ENCODE peak calls at places on chromosomes 3 and 15, in seven cellular contexts. One of them, this sample, is unnamed.

GRCh38 chr15:65377976-65378366 is at the start of gene IGDCC3:
- DNase-seq in coronary artery: no peak
- DNase-seq in GM12864: no peak
- DNase-seq in ovary: peak; percentile 57
- DNase-seq in fibroblast of mammary gland: no peak
- DNase-seq in kidney: no peak
- DNase-seq in bronchial epithelial cell: no peak
- DNase-seq in this sample: peak; percentile 14

GRCh38 chr3:17885986-17886385 is 143.6 kb upstream of the TBC1D5 start:
- DNase-seq in kidney: no peak
- DNase-seq in GM12864: no peak
- DNase-seq in ovary: no peak
- DNase-seq in bronchial epithelial cell: no peak
- DNase-seq in fibroblast of mammary gland: no peak
- DNase-seq in coronary artery: no peak
- DNase-seq in this sample: no peak

GRCh38 chr3:140420621-140421357 is 257.1 kb upstream of the TRIM42 start:
- DNase-seq in fibroblast of mammary gland: peak; percentile 48
- DNase-seq in GM12864: no peak
- DNase-seq in coronary artery: no peak
- DNase-seq in ovary: peak; percentile 46
- DNase-seq in kidney: no peak
- DNase-seq in bronchial epithelial cell: no peak
- DNase-seq in this sample: peak; percentile 49

GRCh38 chr3:147915057-147915456 is 505.9 kb downstream of the ZIC1 start:
- DNase-seq in ovary: no peak
- DNase-seq in GM12864: no peak
- DNase-seq in fibroblast of mammary gland: peak; percentile 71
- DNase-seq in kidney: no peak
- DNase-seq in coronary artery: no peak
- DNase-seq in bronchial epithelial cell: no peak
- DNase-seq in this sample: no peak

GRCh38 chr15:94467034-94467433 is 235.7 kb downstream of the MCTP2 start:
- DNase-seq in kidney: no peak
- DNase-seq in fibroblast of mammary gland: no peak
- DNase-seq in GM12864: no peak
- DNase-seq in bronchial epithelial cell: no peak
- DNase-seq in coronary artery: no peak
- DNase-seq in ovary: no peak
- DNase-seq in this sample: no peak

GRCh38 chr3:159620873-159621272 is 367.8 kb upstream of the IL12A start:
- DNase-seq in GM12864: no peak
- DNase-seq in kidney: no peak
- DNase-seq in coronary artery: no peak
- DNase-seq in bronchial epithelial cell: peak; percentile 91
- DNase-seq in ovary: no peak
- DNase-seq in fibroblast of mammary gland: peak; percentile 75
- DNase-seq in this sample: peak; percentile 58

GRCh38 chr3:133881987-133882825 is 13.5 kb downstream of the RAB6B start:
- DNase-seq in ovary: no peak
- DNase-seq in kidney: peak; percentile 45
- DNase-seq in fibroblast of mammary gland: no peak
- DNase-seq in coronary artery: peak; percentile 56
- DNase-seq in GM12864: no peak
- DNase-seq in bronchial epithelial cell: peak; percentile 2
- DNase-seq in this sample: no peak

GRCh38 chr15:92460023-92460422 is 66.3 kb downstream of the ST8SIA2 start:
- DNase-seq in kidney: no peak
- DNase-seq in ovary: no peak
- DNase-seq in coronary artery: no peak
- DNase-seq in bronchial epithelial cell: no peak
- DNase-seq in fibroblast of mammary gland: no peak
- DNase-seq in GM12864: no peak
- DNase-seq in this sample: no peak

GRCh38 chr15:101062471-101063171 is 143.5 kb downstream of the LRRK1 start:
- DNase-seq in GM12864: peak; percentile 44
- DNase-seq in fibroblast of mammary gland: no peak
- DNase-seq in coronary artery: peak; percentile 57
- DNase-seq in ovary: no peak
- DNase-seq in kidney: peak; percentile 61
- DNase-seq in bronchial epithelial cell: no peak
- DNase-seq in this sample: no peak

GRCh38 chr15:101091080-101092017 is 160.5 kb downstream of the CHSY1 start:
- DNase-seq in coronary artery: peak; percentile 74
- DNase-seq in fibroblast of mammary gland: peak; percentile 95
- DNase-seq in ovary: peak; percentile 91
- DNase-seq in bronchial epithelial cell: no peak
- DNase-seq in kidney: no peak
- DNase-seq in GM12864: no peak
- DNase-seq in this sample: peak; percentile 94

GRCh38 chr3:119311191-119311925 is 17.2 kb downstream of the ARHGAP31 start:
- DNase-seq in coronary artery: no peak
- DNase-seq in kidney: no peak
- DNase-seq in fibroblast of mammary gland: peak; percentile 91
- DNase-seq in GM12864: no peak
- DNase-seq in bronchial epithelial cell: peak; percentile 85
- DNase-seq in ovary: no peak
- DNase-seq in this sample: peak; percentile 73

GRCh38 chr3:159128628-159129027 is 326.8 kb downstream of the MFSD1 start:
- DNase-seq in bronchial epithelial cell: peak; percentile 74
- DNase-seq in kidney: no peak
- DNase-seq in GM12864: no peak
- DNase-seq in ovary: no peak
- DNase-seq in fibroblast of mammary gland: peak; percentile 86
- DNase-seq in coronary artery: no peak
- DNase-seq in this sample: peak; percentile 77

GRCh38 chr3:98746882-98747281 is 16.3 kb upstream of the ST3GAL6 start:
- DNase-seq in coronary artery: no peak
- DNase-seq in GM12864: no peak
- DNase-seq in fibroblast of mammary gland: no peak
- DNase-seq in kidney: no peak
- DNase-seq in bronchial epithelial cell: no peak
- DNase-seq in ovary: no peak
- DNase-seq in this sample: no peak

GRCh38 chr15:40696228-40696627 is 1.3 kb downstream of the RAD51 start:
- DNase-seq in ovary: no peak
- DNase-seq in fibroblast of mammary gland: no peak
- DNase-seq in coronary artery: no peak
- DNase-seq in GM12864: no peak
- DNase-seq in kidney: no peak
- DNase-seq in bronchial epithelial cell: no peak
- DNase-seq in this sample: no peak
- H3K4me3 ChIP-seq in ovary: no peak overlapping the region
- H3K4me3 ChIP-seq in fibroblast of mammary gland: peak overlapping the region; percentile 95
- H3K4me3 ChIP-seq in coronary artery: no peak overlapping the region
- H3K4me3 ChIP-seq in GM12864: peak overlapping the region; percentile 95
- H3K4me3 ChIP-seq in kidney: no peak overlapping the region
- H3K4me3 ChIP-seq in bronchial epithelial cell: no peak overlapping the region
- H3K4me3 ChIP-seq in this sample: peak overlapping the region; percentile 97

GRCh38 chr3:9727041-9727595 is 4.4 kb upstream of the BRPF1 start:
- DNase-seq in GM12864: no peak
- DNase-seq in fibroblast of mammary gland: no peak
- DNase-seq in ovary: no peak
- DNase-seq in coronary artery: no peak
- DNase-seq in bronchial epithelial cell: peak; percentile 39
- DNase-seq in kidney: no peak
- DNase-seq in this sample: no peak
- TF ChIP-seq CTCF in GM12864: peak; percentile 82
- TF ChIP-seq CTCF in fibroblast of mammary gland: peak; percentile 28
- TF ChIP-seq CTCF in ovary: no peak
- TF ChIP-seq CTCF in coronary artery: no peak
- TF ChIP-seq CTCF in bronchial epithelial cell: peak; percentile 53
- TF ChIP-seq CTCF in kidney: no peak
- TF ChIP-seq CTCF in this sample: peak; percentile 19

GRCh38 chr15:77507911-77508310 is 87.2 kb downstream of the HMG20A start:
- DNase-seq in coronary artery: no peak
- DNase-seq in kidney: no peak
- DNase-seq in fibroblast of mammary gland: peak; percentile 22
- DNase-seq in ovary: peak; percentile 66
- DNase-seq in GM12864: no peak
- DNase-seq in bronchial epithelial cell: peak; percentile 33
- DNase-seq in this sample: no peak
- H3K4me3 ChIP-seq in coronary artery: peak overlapping the region; percentile 32
- H3K4me3 ChIP-seq in kidney: no peak overlapping the region
- H3K4me3 ChIP-seq in fibroblast of mammary gland: no peak overlapping the region
- H3K4me3 ChIP-seq in ovary: no peak overlapping the region
- H3K4me3 ChIP-seq in GM12864: no peak overlapping the region
- H3K4me3 ChIP-seq in bronchial epithelial cell: no peak overlapping the region
- H3K4me3 ChIP-seq in this sample: no peak overlapping the region

GRCh38 chr3:10400749-10401495 is 80.0 kb upstream of the SEC13 start:
- DNase-seq in kidney: no peak
- DNase-seq in bronchial epithelial cell: no peak
- DNase-seq in fibroblast of mammary gland: no peak
- DNase-seq in ovary: no peak
- DNase-seq in GM12864: no peak
- DNase-seq in coronary artery: no peak
- DNase-seq in this sample: no peak
- TF ChIP-seq CTCF in kidney: no peak
- TF ChIP-seq CTCF in bronchial epithelial cell: no peak
- TF ChIP-seq CTCF in fibroblast of mammary gland: no peak
- TF ChIP-seq CTCF in ovary: no peak
- TF ChIP-seq CTCF in GM12864: no peak
- TF ChIP-seq CTCF in coronary artery: no peak
- TF ChIP-seq CTCF in this sample: no peak

DNA sequence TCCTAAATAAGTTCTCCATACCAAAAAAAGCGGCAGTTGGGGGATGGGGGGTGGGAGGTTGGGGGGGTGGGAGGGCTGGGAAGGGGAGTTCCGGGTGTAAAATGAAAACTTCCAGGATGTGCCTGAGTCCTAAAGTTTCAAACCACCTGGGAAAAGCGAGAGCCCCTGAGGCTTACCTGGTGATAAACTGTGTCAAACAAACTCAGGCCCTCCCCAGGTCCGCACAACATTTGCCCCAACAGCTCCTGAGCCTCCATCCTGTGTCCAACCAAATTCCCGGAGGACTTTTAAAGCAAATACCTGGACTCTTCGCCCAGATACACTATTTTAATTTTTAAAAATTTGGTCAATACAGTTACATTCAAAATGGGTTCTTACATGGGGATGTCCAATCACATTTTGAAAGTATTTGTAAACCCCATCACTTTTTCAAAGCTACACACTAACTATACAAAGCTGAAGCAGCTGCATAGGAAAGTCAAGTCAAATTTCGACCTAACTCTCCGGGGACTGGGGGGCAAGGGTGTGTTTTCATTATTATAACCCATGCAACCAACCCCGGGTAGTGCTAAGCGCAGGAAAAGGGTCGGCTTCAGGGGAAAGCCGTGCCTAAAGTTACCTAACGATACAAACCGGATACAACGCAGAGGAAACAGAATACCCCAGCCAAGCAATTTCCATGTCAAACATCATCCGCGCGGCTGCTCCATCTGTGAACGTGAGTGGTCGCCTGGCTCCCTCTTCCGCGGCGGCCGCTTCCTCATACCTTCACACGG is 680 bp upstream of the FOXB1 start:
- DNase-seq in ovary: no peak
- DNase-seq in coronary artery: no peak
- DNase-seq in bronchial epithelial cell: no peak
- DNase-seq in fibroblast of mammary gland: no peak
- DNase-seq in GM12864: no peak
- DNase-seq in kidney: no peak
- DNase-seq in this sample: no peak
- H3K4me3 ChIP-seq in ovary: no peak overlapping the region
- H3K4me3 ChIP-seq in coronary artery: peak overlapping the region; percentile 69
- H3K4me3 ChIP-seq in bronchial epithelial cell: no peak overlapping the region
- H3K4me3 ChIP-seq in fibroblast of mammary gland: no peak overlapping the region
- H3K4me3 ChIP-seq in GM12864: no peak overlapping the region
- H3K4me3 ChIP-seq in kidney: no peak overlapping the region
- H3K4me3 ChIP-seq in this sample: no peak overlapping the region

DNA sequence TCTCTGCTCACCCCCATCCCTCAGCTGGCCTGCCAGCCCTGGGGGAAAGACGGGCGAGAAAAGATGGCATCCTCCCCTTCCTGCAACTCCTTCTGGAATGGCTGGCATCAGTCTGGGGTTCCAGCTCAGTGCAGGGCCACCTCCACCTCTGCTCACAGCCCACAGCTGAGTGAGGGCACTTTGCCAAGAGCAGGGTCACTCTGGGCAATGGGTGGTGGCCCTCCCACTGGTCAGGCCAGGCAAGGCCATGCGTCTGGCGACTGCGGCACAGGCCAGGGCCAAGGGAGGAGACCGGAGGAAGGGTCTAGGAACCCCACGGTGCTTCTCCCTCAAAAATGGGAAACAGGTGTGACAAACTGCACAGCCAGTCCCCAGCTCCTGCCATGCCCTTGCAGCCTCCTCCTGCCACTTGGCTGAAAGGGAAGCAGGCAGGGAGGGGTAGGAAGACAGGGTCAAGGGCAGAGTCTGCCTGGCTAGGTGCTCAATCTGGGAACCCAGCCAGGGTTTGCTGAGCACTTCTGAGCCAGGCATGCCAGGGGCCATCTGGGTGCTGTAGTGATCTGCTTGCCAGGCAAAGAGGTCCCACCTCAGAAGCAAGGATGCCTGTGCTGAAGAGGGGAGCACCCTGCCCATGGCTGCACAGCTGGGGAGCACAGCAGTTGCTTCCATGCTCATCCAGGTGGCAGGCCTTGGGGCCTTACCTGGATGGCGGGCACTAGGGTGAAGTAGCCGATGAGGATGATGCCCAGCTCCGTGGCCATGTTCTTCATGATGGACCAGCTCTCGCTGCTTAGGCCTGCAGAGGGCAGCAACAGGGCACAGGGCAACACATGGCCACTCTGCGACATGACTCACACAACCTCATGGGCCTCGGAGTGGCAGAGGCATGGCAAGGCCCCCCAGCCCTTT is 41.2 kb downstream of the PTPN23 start:
- DNase-seq in coronary artery: no peak
- DNase-seq in fibroblast of mammary gland: peak; percentile 51
- DNase-seq in bronchial epithelial cell: peak; percentile 31
- DNase-seq in kidney: peak; percentile 72
- DNase-seq in ovary: peak; percentile 50
- DNase-seq in GM12864: no peak
- DNase-seq in this sample: no peak
- TF ChIP-seq CTCF in coronary artery: no peak
- TF ChIP-seq CTCF in fibroblast of mammary gland: peak; percentile 28
- TF ChIP-seq CTCF in bronchial epithelial cell: peak; percentile 47
- TF ChIP-seq CTCF in kidney: peak; percentile 16
- TF ChIP-seq CTCF in ovary: no peak
- TF ChIP-seq CTCF in GM12864: peak; percentile 38
- TF ChIP-seq CTCF in this sample: peak; percentile 34